ENCODE peak calls at places on chromosomes 3 and 15, in six cellular contexts. A is cardiac fibroblast; G is CD8-positive, alpha-beta memory T cell; T is brain microvascular endothelial cell; Q is lower lobe of right lung; N is GM23248. W is an unnamed sample.

GRCh38 chr3:28743843-28744242 is 395.2 kb upstream of the AZI2 start:
- DNase-seq in G (no peak), N (no peak), Q (no peak), T (no peak), A (no peak), W (no peak)

GRCh38 chr15:71043373-71043772 is 71.9 kb upstream of the THSD4 start:
- DNase-seq in Q (no peak), N (peak; percentile 76), G (no peak), T (no peak), A (no peak), W (no peak)

GRCh38 chr15:49620174-49620573 is 444 bp downstream of the FAM227B start:
- DNase-seq in G (peak; percentile 14), N (peak; percentile 69), A (peak; percentile 84), Q (no peak), T (no peak), W (no peak)

GRCh38 chr15:58222698-58223097 is 84.5 kb downstream of the AQP9 start:
- DNase-seq in Q (no peak), N (peak; percentile 63), A (no peak), T (no peak), G (no peak), W (no peak)

GRCh38 chr3:126081618-126082333 is 2.1 kb downstream of the SLC41A3 start:
- DNase-seq in T (peak; percentile 37), Q (no peak), G (no peak), A (peak; percentile 38), N (peak; percentile 75), W (no peak)

GRCh38 chr3:18033581-18033980 is 291.1 kb upstream of the TBC1D5 start:
- DNase-seq in N (no peak), Q (no peak), A (no peak), G (no peak), T (no peak), W (no peak)

GRCh38 chr15:88979674-88980073 is 66.5 kb upstream of the MFGE8 start:
- DNase-seq in Q (no peak), N (no peak), G (no peak), A (no peak), T (no peak), W (no peak)

GRCh38 chr3:50415066-50415465 is 55.7 kb upstream of the TMEM115 start:
- DNase-seq in T (no peak), A (no peak), Q (no peak), N (no peak), G (no peak), W (no peak)

GRCh38 chr15:57743424-57743823 is 36.9 kb downstream of the POLR2M start:
- DNase-seq in T (no peak), G (no peak), Q (no peak), A (no peak), N (no peak), W (no peak)

GRCh38 chr3:165193392-165194268 is 2.6 kb downstream of the SLITRK3 start:
- DNase-seq in T (no peak), N (no peak), A (no peak), Q (no peak), G (no peak), W (no peak)
- H3K4me3 ChIP-seq in T (peak overlapping the region; percentile 37), N (no peak overlapping the region), A (no peak overlapping the region), Q (no peak overlapping the region), G (no peak overlapping the region), W (peak overlapping the region; percentile 2)

GRCh38 chr15:45116006-45116481 is 1.9 kb downstream of the DUOXA2 start:
- DNase-seq in T (no peak), G (no peak), Q (no peak), A (no peak), N (no peak), W (no peak)
- H3K4me3 ChIP-seq in T (no peak overlapping the region), G (no peak overlapping the region), Q (no peak overlapping the region), A (no peak overlapping the region), N (no peak overlapping the region), W (no peak overlapping the region)

DNA sequence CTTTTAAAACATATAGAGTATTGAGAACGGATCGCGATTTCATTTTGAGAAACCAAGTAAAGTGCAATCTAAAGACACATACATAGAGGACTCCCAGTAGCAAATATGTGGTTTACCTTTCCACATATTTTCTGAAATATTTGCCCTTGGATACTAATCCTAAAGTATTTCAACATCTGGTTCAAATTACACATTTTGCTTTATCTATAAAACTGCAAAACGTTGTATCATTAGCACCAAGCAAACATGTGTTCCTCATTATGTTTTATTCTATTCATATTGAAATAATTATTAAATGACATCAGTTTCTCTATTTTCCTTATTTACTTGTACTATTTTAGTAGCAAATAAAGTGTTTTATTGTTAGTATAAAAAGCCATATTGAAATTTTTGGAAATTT is 776.6 kb downstream of the ROBO2 start:
- DNase-seq in A (no peak), Q (no peak), N (no peak), T (no peak), G (no peak), W (no peak)
- H3K4me3 ChIP-seq in A (no peak overlapping the region), Q (no peak overlapping the region), N (no peak overlapping the region), T (no peak overlapping the region), G (no peak overlapping the region), W (no peak overlapping the region)

DNA sequence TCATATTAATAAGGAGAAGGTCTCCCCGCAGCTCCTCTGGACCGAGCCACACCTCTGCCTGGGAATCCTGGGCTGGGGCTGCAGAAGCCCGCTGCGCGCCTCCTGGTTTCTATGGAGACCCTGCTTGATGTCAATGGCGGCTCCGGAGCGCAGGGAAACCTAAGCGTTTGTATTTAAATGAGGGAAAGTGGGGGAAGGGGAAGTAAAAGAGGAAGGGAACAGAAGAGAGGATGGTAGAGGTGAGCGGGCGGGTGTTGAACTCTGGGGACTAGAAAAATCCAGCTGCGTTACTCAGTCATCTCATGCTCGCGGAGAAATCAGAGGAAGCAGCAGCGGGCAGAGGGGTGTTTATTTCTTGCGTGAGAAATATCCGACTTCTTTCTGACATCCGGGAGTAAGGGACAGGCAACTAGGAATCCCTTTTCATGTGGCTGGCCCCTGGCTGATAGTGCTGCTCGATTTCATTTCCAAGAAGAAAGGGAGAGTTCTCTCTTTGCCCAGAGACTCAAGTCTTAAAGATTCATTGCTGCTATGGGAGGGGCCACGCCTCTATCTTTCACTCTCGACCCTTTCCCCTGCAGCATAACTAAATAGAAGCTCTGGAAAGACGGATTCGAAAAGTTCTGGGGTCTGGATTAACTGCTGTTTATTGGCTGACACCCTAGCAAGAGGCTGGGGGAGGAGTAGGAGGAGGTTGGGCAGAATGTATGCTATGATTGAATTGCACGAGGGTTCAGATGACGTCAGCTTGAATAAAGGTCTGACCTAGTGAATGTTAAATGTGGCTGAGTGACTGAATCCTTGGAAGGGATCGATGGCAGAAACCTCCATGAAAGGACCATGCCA is 110.5 kb upstream of the GAP43 start:
- DNase-seq in Q (peak; percentile 48), N (peak; percentile 67), T (peak; percentile 58), G (peak; percentile 4), A (peak; percentile 55), W (peak; percentile 31)
- H3K4me3 ChIP-seq in Q (peak overlapping the region; percentile 54), N (peak overlapping the region; percentile 89), T (peak overlapping the region; percentile 61), G (peak overlapping the region; percentile 68), A (peak overlapping the region; percentile 52), W (peak overlapping the region; percentile 53)

W was measured in skeletal muscle cell.